ENCODE peak calls at places on chromosomes 6 and 20, in five cellular contexts. One of them, this sample, is unnamed.

GRCh38 chr6:54910326-54910952 is 63.9 kb downstream of the FAM83B start:
- DNase-seq in astrocyte of the spinal cord: peak; percentile 20
- DNase-seq in WERI-Rb-1: no peak
- DNase-seq in heart right ventricle: no peak
- DNase-seq in AG04450: no peak
- DNase-seq in this sample: no peak

GRCh38 chr6:158575550-158575949 is 15.7 kb downstream of the TMEM181 start:
- DNase-seq in WERI-Rb-1: no peak
- DNase-seq in heart right ventricle: no peak
- DNase-seq in astrocyte of the spinal cord: no peak
- DNase-seq in AG04450: no peak
- DNase-seq in this sample: peak; percentile 76

GRCh38 chr20:44186674-44187053 is 324 bp downstream of the JPH2 start:
- DNase-seq in WERI-Rb-1: no peak
- DNase-seq in astrocyte of the spinal cord: no peak
- DNase-seq in heart right ventricle: no peak
- DNase-seq in AG04450: no peak
- DNase-seq in this sample: no peak

GRCh38 chr20:58554541-58554940 is 39.3 kb upstream of the APCDD1L start:
- DNase-seq in WERI-Rb-1: no peak
- DNase-seq in AG04450: no peak
- DNase-seq in heart right ventricle: no peak
- DNase-seq in astrocyte of the spinal cord: no peak
- DNase-seq in this sample: no peak

GRCh38 chr20:59350330-59351147 is 50.1 kb downstream of the EDN3 start:
- DNase-seq in astrocyte of the spinal cord: no peak
- DNase-seq in WERI-Rb-1: no peak
- DNase-seq in heart right ventricle: no peak
- DNase-seq in AG04450: no peak
- DNase-seq in this sample: no peak

GRCh38 chr6:26520088-26520839 is 17.9 kb upstream of the HMGN4 start:
- DNase-seq in AG04450: no peak
- DNase-seq in astrocyte of the spinal cord: peak; percentile 74
- DNase-seq in heart right ventricle: peak; percentile 59
- DNase-seq in WERI-Rb-1: peak; percentile 89
- DNase-seq in this sample: no peak

GRCh38 chr6:21003780-21004541 is 469.7 kb downstream of the CDKAL1 start:
- DNase-seq in WERI-Rb-1: no peak
- DNase-seq in heart right ventricle: no peak
- DNase-seq in astrocyte of the spinal cord: peak; percentile 77
- DNase-seq in AG04450: peak; percentile 62
- DNase-seq in this sample: peak; percentile 96

GRCh38 chr6:34146021-34146782 is at the start of gene GRM4:
- DNase-seq in WERI-Rb-1: peak; percentile 58
- DNase-seq in astrocyte of the spinal cord: no peak
- DNase-seq in heart right ventricle: no peak
- DNase-seq in AG04450: no peak
- DNase-seq in this sample: no peak

GRCh38 chr6:30685977-30686907 is at the start of gene PPP1R18:
- DNase-seq in heart right ventricle: peak; percentile 87
- DNase-seq in WERI-Rb-1: peak; percentile 83
- DNase-seq in astrocyte of the spinal cord: no peak
- DNase-seq in AG04450: no peak
- DNase-seq in this sample: peak; percentile 64

GRCh38 chr6:10532392-10532791 is 11.2 kb downstream of the GCNT2 start:
- DNase-seq in WERI-Rb-1: no peak
- DNase-seq in astrocyte of the spinal cord: no peak
- DNase-seq in heart right ventricle: no peak
- DNase-seq in AG04450: no peak
- DNase-seq in this sample: no peak

GRCh38 chr6:52574709-52575489 is 2.0 kb downstream of the TRAM2 start:
- DNase-seq in heart right ventricle: no peak
- DNase-seq in astrocyte of the spinal cord: no peak
- DNase-seq in AG04450: no peak
- DNase-seq in WERI-Rb-1: no peak
- DNase-seq in this sample: peak; percentile 47

GRCh38 chr20:59300341-59301081 is at the start of gene EDN3:
- DNase-seq in WERI-Rb-1: no peak
- DNase-seq in astrocyte of the spinal cord: no peak
- DNase-seq in AG04450: no peak
- DNase-seq in heart right ventricle: no peak
- DNase-seq in this sample: no peak

GRCh38 chr6:89146748-89147715 is 1.2 kb downstream of the PM20D2 start:
- DNase-seq in heart right ventricle: no peak
- DNase-seq in WERI-Rb-1: no peak
- DNase-seq in AG04450: no peak
- DNase-seq in astrocyte of the spinal cord: peak; percentile 59
- DNase-seq in this sample: peak; percentile 40

GRCh38 chr20:57748601-57749130 is 38.9 kb upstream of the PMEPA1 start:
- DNase-seq in AG04450: peak; percentile 3
- DNase-seq in astrocyte of the spinal cord: peak; percentile 73
- DNase-seq in heart right ventricle: peak; percentile 82
- DNase-seq in WERI-Rb-1: peak; percentile 56
- DNase-seq in this sample: peak; percentile 70

GRCh38 chr6:55276745-55277627 is 50.3 kb upstream of the GFRAL start:
- DNase-seq in heart right ventricle: peak; percentile 39
- DNase-seq in astrocyte of the spinal cord: peak; percentile 74
- DNase-seq in WERI-Rb-1: peak; percentile 54
- DNase-seq in AG04450: peak; percentile 26
- DNase-seq in this sample: peak; percentile 72

DNA sequence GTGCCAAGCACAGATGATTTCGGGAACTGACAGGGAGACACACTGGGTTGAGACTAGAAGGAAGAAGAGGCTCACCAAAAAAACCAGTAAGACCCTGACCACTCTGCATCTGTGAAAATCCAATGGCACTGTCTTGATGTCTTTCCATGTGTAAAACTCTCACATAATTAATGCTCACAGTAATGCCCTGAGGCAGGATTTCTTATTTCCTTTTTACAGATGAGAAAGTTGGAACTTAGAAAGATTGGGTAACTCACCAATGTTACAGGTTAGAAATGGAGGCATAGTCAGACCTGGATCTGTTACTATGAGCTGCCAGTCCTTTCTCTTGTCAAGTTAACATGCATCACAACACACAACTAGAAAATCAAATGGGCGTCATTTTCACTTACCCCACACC is 151.0 kb upstream of the MCHR2 start:
- DNase-seq in astrocyte of the spinal cord: no peak
- DNase-seq in heart right ventricle: no peak
- DNase-seq in AG04450: no peak
- DNase-seq in WERI-Rb-1: no peak
- DNase-seq in this sample: no peak
- H3K4me3 ChIP-seq in astrocyte of the spinal cord: no peak overlapping the region
- H3K4me3 ChIP-seq in heart right ventricle: no peak overlapping the region
- H3K4me3 ChIP-seq in AG04450: no peak overlapping the region
- H3K4me3 ChIP-seq in WERI-Rb-1: no peak overlapping the region
- H3K4me3 ChIP-seq in this sample: no peak overlapping the region

DNA sequence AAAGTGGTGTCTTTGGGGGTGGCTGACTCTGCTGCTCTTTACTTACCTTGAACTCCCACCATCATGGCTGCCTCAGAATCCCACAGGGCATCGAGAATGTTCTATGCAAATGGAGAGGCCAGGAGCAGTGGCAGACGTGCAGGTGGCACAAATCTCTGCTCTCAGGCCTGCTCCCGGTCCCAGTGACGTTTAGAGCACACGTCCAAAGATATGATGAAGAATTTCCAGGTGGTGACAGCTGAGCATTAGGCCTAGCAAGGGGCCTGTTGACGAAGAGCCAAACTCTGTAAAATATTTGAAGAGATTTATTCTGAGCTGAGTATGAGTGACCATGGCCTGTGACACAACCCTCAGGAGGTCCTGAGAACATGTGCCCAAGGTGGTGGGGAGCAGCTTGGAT is 19.0 kb upstream of the UNC93A start:
- DNase-seq in AG04450: no peak
- DNase-seq in heart right ventricle: no peak
- DNase-seq in WERI-Rb-1: no peak
- DNase-seq in astrocyte of the spinal cord: no peak
- DNase-seq in this sample: no peak
- TF ChIP-seq CTCF in AG04450: no peak
- TF ChIP-seq CTCF in heart right ventricle: no peak
- TF ChIP-seq CTCF in WERI-Rb-1: no peak
- TF ChIP-seq CTCF in astrocyte of the spinal cord: no peak
- TF ChIP-seq CTCF in this sample: no peak

DNA sequence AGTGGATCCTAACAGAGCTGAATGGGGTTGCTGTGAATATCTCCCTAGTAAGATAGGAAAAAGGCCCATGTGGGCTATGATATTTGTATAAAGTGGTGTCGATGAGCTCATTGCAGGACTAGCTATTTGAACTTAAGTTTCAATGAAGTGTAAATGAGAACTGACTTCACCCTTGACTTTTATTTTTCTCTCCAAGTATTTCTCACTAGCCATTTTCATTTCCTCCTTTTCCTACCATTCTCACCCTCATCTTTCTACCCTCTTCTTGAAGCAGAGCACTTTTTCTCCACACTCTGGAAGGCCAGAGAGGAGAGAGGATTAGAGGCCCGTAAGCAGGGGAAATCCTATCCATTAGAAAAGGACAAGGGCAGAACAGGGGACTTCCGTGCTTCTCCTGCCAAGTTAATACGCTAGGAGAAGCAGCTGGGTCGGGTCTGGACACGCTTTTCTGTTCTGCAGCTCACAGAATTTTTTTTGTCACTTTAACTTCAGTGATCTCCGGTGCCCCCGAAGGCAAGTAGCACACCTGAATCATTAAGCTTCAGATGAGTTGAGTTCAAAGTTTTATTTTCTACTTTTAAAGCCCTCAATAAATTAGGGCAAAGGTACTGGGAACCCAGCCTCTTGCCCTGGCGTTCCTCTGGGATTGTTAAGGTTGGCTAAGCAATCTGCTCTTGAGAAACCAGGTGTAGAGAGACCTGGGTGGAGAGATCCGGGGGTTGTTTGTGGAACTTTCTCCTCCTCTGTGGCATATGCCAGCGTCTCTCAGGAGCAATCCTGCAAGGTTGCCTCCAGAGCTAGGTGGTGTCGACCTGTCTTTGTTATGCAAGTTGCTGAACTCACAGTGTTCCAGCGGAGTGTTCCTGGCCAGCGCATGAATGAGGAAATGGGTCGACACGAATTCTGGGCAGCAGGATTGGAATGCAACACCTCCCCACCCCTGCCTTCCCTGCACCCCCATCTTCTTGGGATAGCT is 56.2 kb upstream of the ARID1B start:
- DNase-seq in AG04450: no peak
- DNase-seq in heart right ventricle: no peak
- DNase-seq in WERI-Rb-1: peak; percentile 69
- DNase-seq in astrocyte of the spinal cord: peak; percentile 28
- DNase-seq in this sample: peak; percentile 20
- H3K4me3 ChIP-seq in AG04450: no peak overlapping the region
- H3K4me3 ChIP-seq in heart right ventricle: no peak overlapping the region
- H3K4me3 ChIP-seq in WERI-Rb-1: peak overlapping the region; percentile 29
- H3K4me3 ChIP-seq in astrocyte of the spinal cord: no peak overlapping the region
- H3K4me3 ChIP-seq in this sample: no peak overlapping the region

DNA sequence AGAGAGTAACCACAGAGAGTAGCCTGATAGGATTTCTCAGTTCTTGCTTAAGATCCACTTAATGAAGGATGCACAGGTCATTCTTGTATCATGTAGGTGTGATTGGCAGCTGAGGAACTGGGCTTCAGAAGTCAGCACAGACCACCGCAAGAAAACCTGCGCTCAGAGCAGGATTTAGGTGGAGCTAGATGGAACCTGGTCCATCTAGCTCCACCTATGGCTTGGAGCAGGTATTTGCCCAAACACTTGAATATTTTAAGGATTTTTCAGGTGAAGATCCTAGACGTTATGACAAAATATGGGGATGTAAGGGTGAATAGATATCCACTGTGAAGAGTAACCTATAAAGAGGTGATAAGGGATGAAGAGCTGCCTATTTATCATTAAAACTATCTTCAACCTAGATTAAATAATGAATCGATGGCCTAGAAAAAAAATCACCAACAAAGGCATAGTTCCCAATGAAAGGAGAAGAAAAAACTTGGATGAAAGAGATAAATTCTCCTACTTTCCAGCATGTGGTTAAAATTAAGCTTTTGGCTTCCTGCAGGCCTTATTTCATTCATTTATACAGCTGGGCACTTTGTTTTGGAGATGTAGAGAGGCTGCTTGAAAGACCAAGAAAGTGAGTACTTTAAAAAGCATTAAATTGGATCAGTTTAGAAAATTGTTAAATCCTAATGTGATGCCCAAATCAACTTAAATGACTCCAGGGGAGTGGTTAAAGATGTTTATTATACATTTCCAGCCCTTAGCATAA is 778.4 kb upstream of the GJE1 start:
- DNase-seq in heart right ventricle: no peak
- DNase-seq in AG04450: no peak
- DNase-seq in astrocyte of the spinal cord: no peak
- DNase-seq in WERI-Rb-1: no peak
- DNase-seq in this sample: peak; percentile 18
- TF ChIP-seq CTCF in heart right ventricle: no peak
- TF ChIP-seq CTCF in AG04450: no peak
- TF ChIP-seq CTCF in astrocyte of the spinal cord: no peak
- TF ChIP-seq CTCF in WERI-Rb-1: no peak
- TF ChIP-seq CTCF in this sample: no peak

DNA sequence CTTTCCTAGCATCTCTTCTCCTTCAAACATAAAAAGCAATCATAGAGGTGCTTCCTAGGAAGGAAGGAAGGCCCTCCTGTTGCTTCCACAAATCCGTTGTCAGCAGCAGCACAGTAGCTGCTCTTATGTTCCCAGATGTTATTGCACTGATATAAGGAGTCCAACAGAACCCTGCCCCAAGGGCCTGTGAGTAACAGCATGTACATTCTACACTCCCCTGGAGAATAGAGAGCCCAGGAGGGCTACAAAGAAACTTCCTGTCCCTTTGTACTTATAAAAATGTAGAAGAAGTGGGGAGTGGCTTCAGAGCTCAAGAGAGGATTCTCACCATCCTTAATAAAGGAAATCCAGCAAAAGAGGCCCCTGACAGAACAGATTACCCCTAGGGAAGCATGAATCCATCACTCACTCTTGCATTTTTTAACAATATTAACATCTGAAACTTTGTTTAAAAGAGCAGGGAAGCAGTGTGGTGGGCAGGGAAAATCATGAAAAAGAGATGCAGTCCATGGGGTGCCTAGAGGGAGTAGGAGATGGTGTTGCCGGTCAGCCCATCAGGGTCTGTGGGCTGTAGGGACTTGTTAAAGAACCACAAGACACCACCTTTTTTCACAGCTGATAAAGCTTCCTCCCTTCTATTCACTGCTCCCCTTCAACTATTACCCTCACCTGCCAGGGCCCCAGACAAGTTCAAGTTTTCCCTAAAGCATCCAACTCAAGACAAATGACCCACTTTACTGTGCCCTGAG is 104.5 kb upstream of the ADGRF1 start:
- DNase-seq in WERI-Rb-1: no peak
- DNase-seq in astrocyte of the spinal cord: peak; percentile 60
- DNase-seq in heart right ventricle: no peak
- DNase-seq in AG04450: no peak
- DNase-seq in this sample: peak; percentile 57
- H3K4me3 ChIP-seq in WERI-Rb-1: no peak overlapping the region
- H3K4me3 ChIP-seq in astrocyte of the spinal cord: no peak overlapping the region
- H3K4me3 ChIP-seq in heart right ventricle: no peak overlapping the region
- H3K4me3 ChIP-seq in AG04450: no peak overlapping the region
- H3K4me3 ChIP-seq in this sample: no peak overlapping the region

This sample was measured in fibroblast of the aortic adventitia.